ENCODE peak calls at places on chromosomes 7 and 10, in eight cellular contexts. E is NCI-H1092; N is NCI-H1105 treated with DMSO at 0.1 percent for 48 hours; O is midbrain; J is left ventricle myocardium inferior; X is AG09319; W is stimulated activated naive CD4-positive, alpha-beta T cell; Y is sciatic nerve. F is an unnamed sample.

GRCh38 chr7:156603629-156604028 is 36.9 kb upstream of the RNF32 start:
- DNase-seq in O (no peak), E (no peak), Y (no peak), N (no peak), W (no peak), X (no peak), J (no peak), F (no peak)

GRCh38 chr7:151099486-151100211 is 13.4 kb downstream of the AGAP3 start:
- DNase-seq in O (no peak), Y (no peak), X (no peak), J (no peak), W (no peak), E (no peak), N (no peak), F (no peak)

GRCh38 chr10:90179696-90180407 is 478.5 kb downstream of the KIF20B start:
- DNase-seq in W (no peak), O (no peak), Y (no peak), N (no peak), E (no peak), J (no peak), X (no peak), F (peak; percentile 99)

GRCh38 chr10:26737730-26738129 is 40.2 kb downstream of the PDSS1 start:
- DNase-seq in W (no peak), E (no peak), X (no peak), N (no peak), O (peak; percentile 47), Y (no peak), J (no peak), F (peak; percentile 58)

GRCh38 chr7:76246804-76247389 is 45.2 kb downstream of the SRRM3 start:
- DNase-seq in E (peak; percentile 8), Y (no peak), X (no peak), O (no peak), N (no peak), J (no peak), W (no peak), F (no peak)

GRCh38 chr10:43048301-43049051 is 28.4 kb upstream of the RET start:
- DNase-seq in X (no peak), W (no peak), J (peak; percentile 3), Y (peak; percentile 27), E (no peak), O (no peak), N (no peak), F (peak; percentile 12)

GRCh38 chr10:5588080-5588453 is 63.3 kb downstream of the CALML3 start:
- DNase-seq in O (no peak), N (no peak), E (no peak), W (no peak), J (no peak), X (no peak), Y (no peak), F (no peak)

GRCh38 chr10:22253578-22253882 is 35.7 kb upstream of the EBLN1 start:
- DNase-seq in E (no peak), Y (peak; percentile 84), J (peak; percentile 53), O (no peak), W (peak; percentile 3), X (no peak), N (no peak), F (no peak)

GRCh38 chr7:144854839-144855424 is 19.1 kb upstream of the TPK1 start:
- DNase-seq in J (no peak), Y (no peak), N (peak; percentile 52), W (no peak), X (no peak), O (no peak), E (peak; percentile 50), F (peak; percentile 25)

GRCh38 chr7:55247466-55247865 is 117.7 kb upstream of the LANCL2 start:
- DNase-seq in N (no peak), X (peak; percentile 62), E (no peak), J (no peak), O (no peak), W (no peak), Y (no peak), F (peak; percentile 71)

GRCh38 chr10:124657806-124658205 is 86.4 kb downstream of the FAM53B start:
- DNase-seq in E (no peak), J (no peak), O (no peak), W (no peak), Y (no peak), N (no peak), X (no peak), F (peak; percentile 70)

GRCh38 chr7:50676754-50677153 is 105.9 kb downstream of the GRB10 start:
- DNase-seq in W (no peak), O (peak; percentile 68), Y (no peak), X (no peak), E (no peak), N (no peak), J (no peak), F (no peak)

GRCh38 chr7:41046221-41046761 is 656.6 kb downstream of the INHBA start:
- DNase-seq in N (no peak), W (no peak), Y (no peak), J (peak; percentile 40), E (no peak), X (no peak), O (no peak), F (peak; percentile 58)

GRCh38 chr7:101104799-101105198 is 19.5 kb downstream of the TRIM56 start:
- DNase-seq in Y (no peak), X (no peak), E (no peak), J (no peak), W (no peak), O (no peak), N (no peak), F (no peak)

GRCh38 chr7:85489498-85489897 is 302.6 kb upstream of the SEMA3D start:
- DNase-seq in O (no peak), Y (no peak), W (no peak), J (no peak), X (no peak), E (no peak), N (no peak), F (peak; percentile 97)